ENCODE peak calls at places on chromosomes 12 and 14, in eight cellular contexts. One of them, this sample, is unnamed.

GRCh38 chr14:88901199-88901588 is 76.7 kb downstream of the TTC8 start:
- DNase-seq in posterior cingulate gyrus: no peak
- DNase-seq in NCI-H1436 treated with DMSO at 0.1 percent for 48 hours: no peak
- DNase-seq in GM13976: no peak
- DNase-seq in stimulated activated CD4-positive, alpha-beta T cell treated with anti-CD3 and anti-CD28 coated beads, Interleukin-12 subunit alpha, Interleukin-12 subunit beta, amount 100 ng/mL, for 24 hours: no peak
- DNase-seq in MCF 10A: no peak
- DNase-seq in HEK293T: no peak
- DNase-seq in NCI-H2171: no peak
- DNase-seq in this sample: no peak

GRCh38 chr14:103103461-103104388 is 9.2 kb downstream of the EXOC3L4 start:
- DNase-seq in posterior cingulate gyrus: peak; percentile 84
- DNase-seq in NCI-H1436 treated with DMSO at 0.1 percent for 48 hours: no peak
- DNase-seq in GM13976: no peak
- DNase-seq in stimulated activated CD4-positive, alpha-beta T cell treated with anti-CD3 and anti-CD28 coated beads, Interleukin-12 subunit alpha, Interleukin-12 subunit beta, amount 100 ng/mL, for 24 hours: no peak
- DNase-seq in MCF 10A: peak; percentile 66
- DNase-seq in HEK293T: no peak
- DNase-seq in NCI-H2171: peak; percentile 86
- DNase-seq in this sample: peak; percentile 82

GRCh38 chr12:84661732-84662326 is 250.8 kb downstream of the SLC6A15 start:
- DNase-seq in posterior cingulate gyrus: no peak
- DNase-seq in NCI-H1436 treated with DMSO at 0.1 percent for 48 hours: no peak
- DNase-seq in GM13976: no peak
- DNase-seq in stimulated activated CD4-positive, alpha-beta T cell treated with anti-CD3 and anti-CD28 coated beads, Interleukin-12 subunit alpha, Interleukin-12 subunit beta, amount 100 ng/mL, for 24 hours: no peak
- DNase-seq in MCF 10A: peak; percentile 8
- DNase-seq in HEK293T: no peak
- DNase-seq in NCI-H2171: no peak
- DNase-seq in this sample: no peak

GRCh38 chr12:49274396-49275069 is 9.7 kb downstream of the TUBA1C start:
- DNase-seq in posterior cingulate gyrus: no peak
- DNase-seq in NCI-H1436 treated with DMSO at 0.1 percent for 48 hours: no peak
- DNase-seq in GM13976: no peak
- DNase-seq in stimulated activated CD4-positive, alpha-beta T cell treated with anti-CD3 and anti-CD28 coated beads, Interleukin-12 subunit alpha, Interleukin-12 subunit beta, amount 100 ng/mL, for 24 hours: no peak
- DNase-seq in MCF 10A: no peak
- DNase-seq in HEK293T: no peak
- DNase-seq in NCI-H2171: no peak
- DNase-seq in this sample: no peak

GRCh38 chr12:113235976-113236375 is 14.7 kb downstream of the TPCN1 start:
- DNase-seq in posterior cingulate gyrus: peak; percentile 84
- DNase-seq in NCI-H1436 treated with DMSO at 0.1 percent for 48 hours: no peak
- DNase-seq in GM13976: no peak
- DNase-seq in stimulated activated CD4-positive, alpha-beta T cell treated with anti-CD3 and anti-CD28 coated beads, Interleukin-12 subunit alpha, Interleukin-12 subunit beta, amount 100 ng/mL, for 24 hours: no peak
- DNase-seq in MCF 10A: no peak
- DNase-seq in HEK293T: no peak
- DNase-seq in NCI-H2171: no peak
- DNase-seq in this sample: no peak

GRCh38 chr12:117686911-117687377 is 281.8 kb downstream of the KSR2 start:
- DNase-seq in posterior cingulate gyrus: no peak
- DNase-seq in NCI-H1436 treated with DMSO at 0.1 percent for 48 hours: no peak
- DNase-seq in GM13976: no peak
- DNase-seq in stimulated activated CD4-positive, alpha-beta T cell treated with anti-CD3 and anti-CD28 coated beads, Interleukin-12 subunit alpha, Interleukin-12 subunit beta, amount 100 ng/mL, for 24 hours: no peak
- DNase-seq in MCF 10A: peak; percentile 66
- DNase-seq in HEK293T: no peak
- DNase-seq in NCI-H2171: no peak
- DNase-seq in this sample: no peak

GRCh38 chr12:14769837-14770494 is 33.3 kb downstream of the WBP11 start:
- DNase-seq in posterior cingulate gyrus: peak; percentile 95
- DNase-seq in NCI-H1436 treated with DMSO at 0.1 percent for 48 hours: peak; percentile 51
- DNase-seq in GM13976: peak; percentile 77
- DNase-seq in stimulated activated CD4-positive, alpha-beta T cell treated with anti-CD3 and anti-CD28 coated beads, Interleukin-12 subunit alpha, Interleukin-12 subunit beta, amount 100 ng/mL, for 24 hours: peak; percentile 74
- DNase-seq in MCF 10A: peak; percentile 81
- DNase-seq in HEK293T: peak; percentile 72
- DNase-seq in NCI-H2171: peak; percentile 38
- DNase-seq in this sample: peak; percentile 66

GRCh38 chr14:68651652-68652432 is 141.0 kb downstream of the ZFP36L1 start:
- DNase-seq in posterior cingulate gyrus: no peak
- DNase-seq in NCI-H1436 treated with DMSO at 0.1 percent for 48 hours: no peak
- DNase-seq in GM13976: no peak
- DNase-seq in stimulated activated CD4-positive, alpha-beta T cell treated with anti-CD3 and anti-CD28 coated beads, Interleukin-12 subunit alpha, Interleukin-12 subunit beta, amount 100 ng/mL, for 24 hours: no peak
- DNase-seq in MCF 10A: no peak
- DNase-seq in HEK293T: no peak
- DNase-seq in NCI-H2171: no peak
- DNase-seq in this sample: no peak

GRCh38 chr12:116613256-116613655 is 54.1 kb downstream of the MAP1LC3B2 start:
- DNase-seq in posterior cingulate gyrus: no peak
- DNase-seq in NCI-H1436 treated with DMSO at 0.1 percent for 48 hours: no peak
- DNase-seq in GM13976: no peak
- DNase-seq in stimulated activated CD4-positive, alpha-beta T cell treated with anti-CD3 and anti-CD28 coated beads, Interleukin-12 subunit alpha, Interleukin-12 subunit beta, amount 100 ng/mL, for 24 hours: no peak
- DNase-seq in MCF 10A: no peak
- DNase-seq in HEK293T: no peak
- DNase-seq in NCI-H2171: no peak
- DNase-seq in this sample: no peak

GRCh38 chr12:94659531-94659930 is 9.2 kb upstream of the TMCC3 start:
- DNase-seq in posterior cingulate gyrus: no peak
- DNase-seq in NCI-H1436 treated with DMSO at 0.1 percent for 48 hours: no peak
- DNase-seq in GM13976: no peak
- DNase-seq in stimulated activated CD4-positive, alpha-beta T cell treated with anti-CD3 and anti-CD28 coated beads, Interleukin-12 subunit alpha, Interleukin-12 subunit beta, amount 100 ng/mL, for 24 hours: no peak
- DNase-seq in MCF 10A: no peak
- DNase-seq in HEK293T: no peak
- DNase-seq in NCI-H2171: no peak
- DNase-seq in this sample: no peak